ENCODE peak calls at places on chromosome 5, in seven cellular contexts. D is astrocyte of the cerebellum; Q is NCI-H774; B is nephron progenitor cell; H is activated T-helper 1 cell treated with anti-CD3 and anti-CD28 coated beads, Interleukin-2, amount 50 U/mL, for 16 hours; O is nucleus accumbens; I is stimulated activated CD4-positive, alpha-beta T cell treated with anti-CD3 and anti-CD28 coated beads, Interleukin-12 subunit alpha, Interleukin-12 subunit beta, amount 100 ng/mL, for 4 hours. G is an unnamed sample.

GRCh38 chr5:138503487-138504270 is 38.4 kb downstream of the EGR1 start:
- DNase-seq in D (peak), Q (no peak), B (peak), H (no peak), O (peak), I (no peak), G (no peak)

GRCh38 chr5:72280655-72281069 is 39.4 kb downstream of the MRPS27 start:
- DNase-seq in D (peak), Q (no peak), B (no peak), H (no peak), O (no peak), I (no peak), G (peak)

GRCh38 chr5:144453753-144454152 is 283.1 kb downstream of the KCTD16 start:
- DNase-seq in D (no peak), Q (no peak), B (no peak), H (no peak), O (no peak), I (no peak), G (no peak)

GRCh38 chr5:151923865-151924264 is 786 bp downstream of the GLRA1 start:
- DNase-seq in D (no peak), Q (peak), B (peak), H (no peak), O (no peak), I (no peak), G (peak)

GRCh38 chr5:147675168-147675567 is 107.4 kb downstream of the JAKMIP2 start:
- DNase-seq in D (no peak), Q (no peak), B (no peak), H (no peak), O (no peak), I (no peak), G (no peak)

GRCh38 chr5:178143901-178144300 is 9.8 kb downstream of the NHP2 start:
- DNase-seq in D (no peak), Q (no peak), B (no peak), H (no peak), O (no peak), I (no peak), G (no peak)

GRCh38 chr5:127306647-127307046 is 16.1 kb downstream of the MEGF10 start:
- DNase-seq in D (no peak), Q (no peak), B (no peak), H (no peak), O (no peak), I (no peak), G (no peak)

GRCh38 chr5:88926774-88927173 is 43.8 kb upstream of the MEF2C start:
- DNase-seq in D (no peak), Q (no peak), B (no peak), H (no peak), O (no peak), I (no peak), G (no peak)

GRCh38 chr5:13566903-13567339 is 377.6 kb downstream of the DNAH5 start:
- DNase-seq in D (peak), Q (no peak), B (no peak), H (no peak), O (no peak), I (no peak), G (no peak)

GRCh38 chr5:23840083-23840482 is 332.7 kb downstream of the PRDM9 start:
- DNase-seq in D (no peak), Q (no peak), B (no peak), H (no peak), O (no peak), I (no peak), G (no peak)

GRCh38 chr5:92543246-92543645 is 1037.8 kb downstream of the NR2F1-AS1 start:
- DNase-seq in D (no peak), Q (no peak), B (no peak), H (no peak), O (no peak), I (no peak), G (no peak)

GRCh38 chr5:179812135-179812825 is 5.6 kb upstream of the MGAT4B start:
- DNase-seq in D (no peak), Q (no peak), B (no peak), H (no peak), O (no peak), I (no peak), G (no peak)

GRCh38 chr5:149645725-149646124 is 64.4 kb downstream of the ARHGEF37 start:
- DNase-seq in D (no peak), Q (no peak), B (no peak), H (no peak), O (no peak), I (no peak), G (no peak)

GRCh38 chr5:160173-160510 is 31.2 kb upstream of the LRRC14B start:
- DNase-seq in D (peak), Q (no peak), B (no peak), H (no peak), O (no peak), I (no peak), G (no peak)

GRCh38 chr5:111480346-111480745 is 32.0 kb downstream of the STARD4 start:
- DNase-seq in D (no peak), Q (no peak), B (no peak), H (no peak), O (no peak), I (no peak), G (no peak)

G was measured in dorsolateral prefrontal cortex.